ENCODE peak calls at places on chromosomes 2 and 18, in four cellular contexts. J, K, E and H are unnamed samples.

GRCh38 chr2:131521961-131522781 is 5.5 kb upstream of the CCDC74A start:
- DNase-seq in J (no peak), K (no peak), E (no peak), H (no peak)

GRCh38 chr2:240236217-240237111 is 96.0 kb upstream of the OTOS start:
- DNase-seq in J (no peak), K (no peak), E (no peak), H (no peak)

GRCh38 chr2:34107811-34108210 is 508.7 kb upstream of the FAM98A start:
- DNase-seq in J (no peak), K (no peak), E (no peak), H (no peak)

GRCh38 chr2:23230885-23231284 is 154.1 kb upstream of the KLHL29 start:
- DNase-seq in J (no peak), K (no peak), E (no peak), H (no peak)

GRCh38 chr2:240419321-240419720 is 16.1 kb upstream of the GPC1 start:
- DNase-seq in J (no peak), K (no peak), E (no peak), H (no peak)

GRCh38 chr2:80348953-80349352 is 44.4 kb upstream of the LRRTM1 start:
- DNase-seq in J (no peak), K (no peak), E (no peak), H (no peak)

GRCh38 chr2:70789304-70790078 is 952 bp downstream of the FIGLA start:
- DNase-seq in J (peak), K (peak), E (peak), H (peak)

GRCh38 chr2:45651415-45652089 is at the start of gene PRKCE:
- DNase-seq in J (no peak), K (peak), E (peak), H (peak)

GRCh38 chr2:119684553-119684952 is 5.6 kb downstream of the TMEM177 start:
- DNase-seq in J (no peak), K (no peak), E (no peak), H (no peak)

GRCh38 chr2:183780072-183780471 is 655.8 kb downstream of the NUP35 start:
- DNase-seq in J (no peak), K (no peak), E (no peak), H (no peak)

GRCh38 chr2:161136194-161136593 is 24.0 kb upstream of the TANK start:
- DNase-seq in J (no peak), K (no peak), E (no peak), H (no peak)

GRCh38 chr2:161141033-161141432 is 19.2 kb upstream of the TANK start:
- DNase-seq in J (no peak), K (peak), E (no peak), H (no peak)

GRCh38 chr2:161138429-161138828 is 21.8 kb upstream of the TANK start:
- DNase-seq in J (no peak), K (no peak), E (no peak), H (no peak)

GRCh38 chr2:161136696-161137324 is 23.4 kb upstream of the TANK start:
- DNase-seq in J (no peak), K (peak), E (no peak), H (peak)

GRCh38 chr2:161139098-161139987 is 20.9 kb upstream of the TANK start:
- DNase-seq in J (no peak), K (no peak), E (no peak), H (no peak)
- H3K27ac ChIP-seq in J (no peak), K (no peak), E (peak), H (no peak)

GRCh38 chr18:55405655-55406373 is 182.2 kb downstream of the TCF4 start:
- DNase-seq in J (peak), K (no peak), E (peak), H (no peak)
- H3K4me3 ChIP-seq in J (no peak), K (no peak), E (no peak), H (no peak)

GRCh38 chr18:77055429-77056310 is 76.9 kb downstream of the MBP start:
- DNase-seq in J (no peak), K (peak), E (no peak), H (peak)
- H3K27ac ChIP-seq in J (no peak), K (peak), E (peak), H (peak)

GRCh38 chr2:157838442-157839161 is 37.5 kb downstream of the ACVR1 start:
- DNase-seq in J (peak), K (peak), E (peak), H (peak)
- H3K4me3 ChIP-seq in J (peak), K (no peak), E (peak), H (no peak)

DNA sequence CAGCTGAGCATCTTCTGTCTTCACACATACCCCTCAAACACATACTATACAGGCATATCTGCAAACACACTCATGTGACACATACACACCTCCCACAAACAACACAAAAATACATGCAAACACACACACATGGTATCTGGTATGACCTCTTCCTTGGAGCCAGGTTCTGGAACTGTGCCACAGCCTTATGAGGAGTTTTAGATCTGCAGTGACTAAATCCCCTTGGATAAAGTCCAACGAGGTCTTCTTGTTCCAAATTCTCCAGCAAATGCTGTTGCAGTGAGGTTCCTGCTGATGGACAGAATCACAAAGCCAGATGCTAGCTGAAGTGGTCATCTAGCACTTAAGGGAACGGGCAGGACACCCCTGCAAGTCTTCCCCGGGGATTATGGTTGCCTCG is 54.5 kb upstream of the DAPL1 start:
- DNase-seq in J (no peak), K (no peak), E (no peak), H (no peak)
- H3K27ac ChIP-seq in J (no peak), K (no peak), E (no peak), H (no peak)